ENCODE peak calls at places on chromosomes 6 and 20, in six cellular contexts. Q, K, S, N, I and U are unnamed samples.
A peak's percentile ranks its signal among the peaks of the same experiment; 100 is the strongest.

GRCh38 chr6:152316024-152316423 is 321.1 kb downstream of the SYNE1 start:
- DNase-seq in S (peak; percentile 64), Q (no peak), K (no peak), I (peak; percentile 20), N (no peak), U (no peak)

GRCh38 chr6:145866449-145867401 is 52.1 kb upstream of the FBXO30 start:
- DNase-seq in I (peak; percentile 77), Q (no peak), S (no peak), K (no peak), N (no peak), U (no peak)

GRCh38 chr6:142827356-142827755 is 117.6 kb downstream of the HIVEP2 start:
- DNase-seq in I (no peak), K (no peak), N (no peak), S (no peak), Q (no peak), U (no peak)

GRCh38 chr6:12587096-12587495 is 129.5 kb upstream of the PHACTR1 start:
- DNase-seq in K (no peak), Q (no peak), S (no peak), N (no peak), I (no peak), U (no peak)

GRCh38 chr20:50478162-50479036 is 31.8 kb upstream of the PTPN1 start:
- DNase-seq in K (peak; percentile 46), I (peak; percentile 78), S (peak; percentile 64), N (peak; percentile 54), Q (peak; percentile 66), U (no peak)

GRCh38 chr20:11569163-11569562 is 348.5 kb upstream of the BTBD3 start:
- DNase-seq in Q (no peak), I (no peak), S (no peak), K (no peak), N (no peak), U (no peak)

GRCh38 chr6:52087498-52087999 is at the start of gene PKHD1:
- DNase-seq in Q (no peak), I (peak; percentile 4), S (peak; percentile 16), N (peak; percentile 15), K (no peak), U (no peak)

GRCh38 chr6:43242908-43243648 is at the start of gene TTBK1:
- DNase-seq in N (no peak), K (peak; percentile 51), I (no peak), Q (no peak), S (no peak), U (no peak)

GRCh38 chr6:31107052-31107451 is 5.3 kb downstream of the C6orf15 start:
- DNase-seq in Q (no peak), S (no peak), I (no peak), K (no peak), N (no peak), U (no peak)

GRCh38 chr20:16749573-16749972 is 1.4 kb downstream of the OTOR start:
- DNase-seq in N (no peak), K (peak; percentile 7), I (no peak), S (no peak), Q (no peak), U (no peak)
- TF ChIP-seq CTCF in N (no peak), K (no peak), I (peak; percentile 60), S (no peak), Q (no peak), U (no peak)

DNA sequence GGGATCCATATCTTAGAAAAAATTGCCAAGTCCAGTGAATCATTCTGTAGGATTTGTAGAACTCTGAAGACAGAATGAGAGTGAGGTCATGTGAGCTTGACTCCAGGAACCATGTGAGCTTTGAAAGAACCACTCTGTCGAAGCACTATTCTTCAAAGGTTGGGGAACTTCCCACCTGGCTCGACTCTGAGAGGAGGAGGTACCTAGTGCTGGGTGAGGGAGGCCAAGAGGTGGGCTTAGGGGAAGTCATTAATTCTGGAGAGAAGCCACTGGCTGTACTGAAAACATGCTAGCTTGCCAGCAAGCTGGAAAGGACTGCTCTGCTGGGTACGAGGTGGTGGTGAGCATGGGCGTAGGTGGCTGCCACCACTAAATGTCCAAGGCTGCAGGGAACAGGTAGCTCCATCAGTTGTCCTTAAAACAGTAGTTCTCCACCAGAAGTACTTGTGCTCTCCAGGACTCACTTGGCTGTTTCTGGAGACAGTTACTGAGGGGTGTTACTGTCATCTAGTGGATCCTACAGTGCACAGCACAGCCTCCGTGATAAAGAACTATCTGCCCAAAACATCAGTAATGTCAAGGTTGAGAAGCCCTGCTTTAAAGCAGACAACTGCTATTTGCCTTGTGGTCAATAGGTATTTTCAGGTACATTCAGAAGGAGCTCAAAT is 34.7 kb upstream of the SYNJ2 start:
- DNase-seq in K (no peak), I (peak; percentile 27), N (no peak), Q (no peak), S (peak; percentile 22), U (no peak)
- TF ChIP-seq CTCF in K (peak; percentile 46), I (peak; percentile 69), N (peak; percentile 37), Q (peak; percentile 36), S (peak; percentile 47), U (no peak)

GRCh38 chr20:19961298-19961697 is 55.9 kb upstream of the NAA20 start:
- DNase-seq in K (no peak), S (no peak), Q (no peak), I (no peak), N (no peak), U (no peak)

GRCh38 chr20:19958243-19958642 is 58.9 kb upstream of the NAA20 start:
- DNase-seq in K (no peak), Q (no peak), S (no peak), I (no peak), N (no peak), U (no peak)

GRCh38 chr20:19962958-19963357 is 54.2 kb upstream of the NAA20 start:
- DNase-seq in S (no peak), N (no peak), I (no peak), Q (no peak), K (no peak), U (no peak)

GRCh38 chr20:19958923-19959322 is 58.2 kb upstream of the NAA20 start:
- DNase-seq in Q (no peak), S (no peak), K (no peak), N (no peak), I (no peak), U (no peak)

DNA sequence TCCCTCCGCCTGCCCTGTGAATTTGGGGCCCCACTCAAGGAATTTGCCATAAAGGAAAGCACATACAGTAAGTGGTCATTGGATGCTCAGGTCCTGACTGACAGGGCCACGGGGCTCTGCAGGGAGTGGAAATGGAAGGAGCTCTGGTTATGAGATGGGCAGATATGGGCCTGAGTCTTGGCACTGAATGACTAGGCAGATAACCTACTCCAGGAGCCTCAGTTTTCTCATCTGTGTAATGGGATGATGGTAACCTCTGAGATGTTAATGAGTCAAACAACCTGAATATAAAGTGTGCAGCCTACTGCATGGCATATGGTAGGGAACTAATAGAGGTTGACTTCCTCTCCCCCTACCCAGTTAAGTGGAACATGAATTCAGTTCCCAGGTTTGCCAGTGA is 56.4 kb upstream of the NAA20 start:
- DNase-seq in Q (no peak), S (no peak), N (no peak), I (no peak), K (no peak), U (no peak)
- TF ChIP-seq CTCF in Q (no peak), S (no peak), N (no peak), I (no peak), K (no peak), U (no peak)

GRCh38 chr6:22906091-22906549 is 336.8 kb downstream of the HDGFL1 start:
- DNase-seq in I (no peak), N (peak; percentile 16), K (no peak), S (peak; percentile 54), Q (no peak), U (no peak)
- TF ChIP-seq CTCF in I (no peak), N (peak; percentile 46), K (peak; percentile 41), S (peak; percentile 61), Q (no peak), U (no peak)

GRCh38 chr6:558959-559358 is 97.9 kb downstream of the HUS1B start:
- DNase-seq in N (no peak), K (no peak), Q (no peak), S (no peak), I (no peak), U (no peak)

GRCh38 chr6:562052-562676 is 94.7 kb downstream of the HUS1B start:
- DNase-seq in S (no peak), N (no peak), K (no peak), Q (no peak), I (no peak), U (no peak)

GRCh38 chr6:563863-564262 is 93.0 kb downstream of the HUS1B start:
- DNase-seq in N (no peak), S (no peak), K (no peak), I (no peak), Q (no peak), U (no peak)

GRCh38 chr6:558089-558488 is 98.8 kb downstream of the HUS1B start:
- DNase-seq in I (peak; percentile 38), K (no peak), N (no peak), Q (no peak), S (no peak), U (no peak)
- TF ChIP-seq CTCF in I (peak; percentile 75), K (peak; percentile 39), N (peak; percentile 31), Q (peak; percentile 26), S (peak; percentile 35), U (no peak)

GRCh38 chr6:14046476-14047068 is 71.0 kb upstream of the CD83 start:
- DNase-seq in I (peak; percentile 63), Q (peak; percentile 17), N (peak; percentile 68), S (peak; percentile 40), K (peak; percentile 26), U (no peak)
- TF ChIP-seq CTCF in I (peak; percentile 83), Q (peak; percentile 76), N (peak; percentile 79), S (peak; percentile 86), K (peak; percentile 79), U (peak; percentile 51)

DNA sequence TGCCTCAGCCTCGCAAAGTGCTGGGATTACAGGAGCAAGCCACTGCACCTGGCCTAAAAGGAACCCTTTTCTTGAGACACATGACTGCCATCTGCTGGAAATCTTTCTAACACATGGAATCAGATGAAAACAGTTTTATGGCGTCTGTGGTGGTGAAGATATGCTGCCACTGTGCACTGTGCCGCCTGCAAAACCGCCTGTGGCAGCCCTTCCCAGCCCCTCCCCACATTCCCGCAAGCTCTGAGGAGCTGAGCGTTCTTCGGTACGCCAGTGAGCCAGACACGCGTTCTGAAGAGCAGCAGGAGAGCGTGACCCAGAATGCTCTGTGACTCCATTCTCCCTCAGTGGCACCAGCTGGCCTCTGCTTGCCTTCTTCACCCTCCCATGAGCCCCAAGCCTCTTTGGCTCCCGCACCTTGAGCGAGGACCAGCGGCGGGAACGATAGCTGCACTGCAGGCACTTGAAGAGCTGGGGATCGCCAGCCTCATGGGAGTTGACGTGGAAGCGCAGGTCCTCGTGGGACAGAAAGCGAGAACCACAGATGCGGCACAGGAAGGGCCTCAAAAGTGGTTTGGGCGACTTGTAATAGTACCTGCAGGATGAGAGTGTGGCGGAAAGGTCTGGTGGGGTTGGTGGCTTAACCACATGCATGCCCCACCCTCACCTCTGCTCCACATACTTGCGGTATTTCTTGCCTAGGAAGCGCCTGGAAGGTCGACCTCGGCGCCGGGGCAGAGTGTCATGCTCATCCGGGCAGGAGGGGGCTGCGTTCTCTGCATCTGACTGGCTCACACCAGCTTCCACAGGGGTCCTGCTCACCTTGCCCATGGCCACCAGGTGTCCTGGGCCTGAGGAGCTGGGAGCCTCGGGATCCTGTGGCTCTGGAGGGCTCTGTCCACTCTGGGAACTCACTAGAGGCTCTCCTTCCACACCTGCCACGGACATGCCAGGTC is 8.7 kb downstream of the ZNF335 start:
- DNase-seq in I (peak; percentile 65), S (peak; percentile 34), N (peak; percentile 47), Q (no peak), K (no peak), U (no peak)
- TF ChIP-seq CTCF in I (peak; percentile 55), S (peak; percentile 39), N (peak; percentile 16), Q (no peak), K (peak; percentile 58), U (no peak)